ENCODE peak calls at places on chromosome 12, in four cellular contexts. One of them, this sample, is unnamed.
A peak's percentile ranks its signal among the peaks of the same experiment; 100 is the strongest.

GRCh38 chr12:47927346-47927745 is 22.6 kb upstream of the VDR start:
- DNase-seq in ovary: no peak
- DNase-seq in heart left ventricle: no peak
- DNase-seq in uterus: no peak
- DNase-seq in this sample: no peak

GRCh38 chr12:26018926-26019325 is 60.4 kb downstream of the RASSF8 start:
- DNase-seq in ovary: no peak
- DNase-seq in heart left ventricle: no peak
- DNase-seq in uterus: no peak
- DNase-seq in this sample: no peak

GRCh38 chr12:109098671-109099070 is 1.3 kb downstream of the UNG start:
- DNase-seq in ovary: no peak
- DNase-seq in heart left ventricle: no peak
- DNase-seq in uterus: no peak
- DNase-seq in this sample: peak; percentile 34

GRCh38 chr12:120688527-120689071 is 1.6 kb downstream of the MLEC start:
- DNase-seq in ovary: peak; percentile 33
- DNase-seq in heart left ventricle: no peak
- DNase-seq in uterus: no peak
- DNase-seq in this sample: no peak

GRCh38 chr12:10613334-10614055 is at the start of gene MAGOHB:
- DNase-seq in ovary: peak; percentile 97
- DNase-seq in heart left ventricle: peak; percentile 96
- DNase-seq in uterus: peak; percentile 95
- DNase-seq in this sample: peak; percentile 93

GRCh38 chr12:76455582-76456345 is 103.8 kb downstream of the OSBPL8 start:
- DNase-seq in ovary: no peak
- DNase-seq in heart left ventricle: no peak
- DNase-seq in uterus: no peak
- DNase-seq in this sample: no peak

GRCh38 chr12:51270067-51270846 is at the start of gene SMAGP:
- DNase-seq in ovary: peak; percentile 44
- DNase-seq in heart left ventricle: peak; percentile 63
- DNase-seq in uterus: peak; percentile 31
- DNase-seq in this sample: peak; percentile 28

GRCh38 chr12:47832263-47832933 is 12.7 kb upstream of the HDAC7 start:
- DNase-seq in ovary: peak; percentile 30
- DNase-seq in heart left ventricle: no peak
- DNase-seq in uterus: no peak
- DNase-seq in this sample: no peak

GRCh38 chr12:91126516-91126915 is 15.2 kb upstream of the LUM start:
- DNase-seq in ovary: peak; percentile 36
- DNase-seq in heart left ventricle: no peak
- DNase-seq in uterus: peak; percentile 62
- DNase-seq in this sample: no peak

GRCh38 chr12:52990206-52990605 is 16.1 kb upstream of the EIF4B start:
- DNase-seq in ovary: no peak
- DNase-seq in heart left ventricle: no peak
- DNase-seq in uterus: no peak
- DNase-seq in this sample: peak; percentile 5

GRCh38 chr12:32201996-32202395 is 95.3 kb downstream of the BICD1 start:
- DNase-seq in ovary: no peak
- DNase-seq in heart left ventricle: peak; percentile 49
- DNase-seq in uterus: no peak
- DNase-seq in this sample: peak; percentile 26

GRCh38 chr12:125070661-125071390 is 5.6 kb downstream of the AACS start:
- DNase-seq in ovary: no peak
- DNase-seq in heart left ventricle: no peak
- DNase-seq in uterus: no peak
- DNase-seq in this sample: no peak

GRCh38 chr12:114674201-114675047 is 9.6 kb downstream of the TBX3 start:
- DNase-seq in ovary: no peak
- DNase-seq in heart left ventricle: no peak
- DNase-seq in uterus: no peak
- DNase-seq in this sample: no peak

GRCh38 chr12:119576915-119577314 is 16.7 kb upstream of the TMEM233 start:
- DNase-seq in ovary: no peak
- DNase-seq in heart left ventricle: no peak
- DNase-seq in uterus: no peak
- DNase-seq in this sample: no peak
- H3K27ac ChIP-seq in ovary: no peak overlapping the region
- H3K27ac ChIP-seq in heart left ventricle: no peak overlapping the region
- H3K27ac ChIP-seq in uterus: no peak overlapping the region
- H3K27ac ChIP-seq in this sample: no peak overlapping the region

GRCh38 chr12:11638271-11638916 is 11.1 kb upstream of the ETV6 start:
- DNase-seq in ovary: no peak
- DNase-seq in heart left ventricle: no peak
- DNase-seq in uterus: no peak
- DNase-seq in this sample: no peak

GRCh38 chr12:11642785-11643184 is 6.7 kb upstream of the ETV6 start:
- DNase-seq in ovary: no peak
- DNase-seq in heart left ventricle: no peak
- DNase-seq in uterus: no peak
- DNase-seq in this sample: no peak

GRCh38 chr12:11635341-11635740 is 14.1 kb upstream of the ETV6 start:
- DNase-seq in ovary: no peak
- DNase-seq in heart left ventricle: no peak
- DNase-seq in uterus: no peak
- DNase-seq in this sample: no peak

GRCh38 chr12:11641522-11641921 is 8.0 kb upstream of the ETV6 start:
- DNase-seq in ovary: no peak
- DNase-seq in heart left ventricle: no peak
- DNase-seq in uterus: no peak
- DNase-seq in this sample: no peak

GRCh38 chr12:11639463-11639862 is 10.0 kb upstream of the ETV6 start:
- DNase-seq in ovary: no peak
- DNase-seq in heart left ventricle: no peak
- DNase-seq in uterus: no peak
- DNase-seq in this sample: no peak
- TF ChIP-seq CTCF in ovary: no peak
- TF ChIP-seq CTCF in heart left ventricle: no peak
- TF ChIP-seq CTCF in uterus: no peak
- TF ChIP-seq CTCF in this sample: no peak

GRCh38 chr12:9132008-9132535 is 16.4 kb upstream of the A2M start:
- DNase-seq in ovary: no peak
- DNase-seq in heart left ventricle: no peak
- DNase-seq in uterus: no peak
- DNase-seq in this sample: no peak

GRCh38 chr12:9134981-9135628 is 19.4 kb upstream of the A2M start:
- DNase-seq in ovary: no peak
- DNase-seq in heart left ventricle: peak; percentile 33
- DNase-seq in uterus: no peak
- DNase-seq in this sample: no peak

GRCh38 chr12:9130244-9130643 is 14.5 kb upstream of the A2M start:
- DNase-seq in ovary: no peak
- DNase-seq in heart left ventricle: no peak
- DNase-seq in uterus: no peak
- DNase-seq in this sample: no peak

GRCh38 chr12:9135903-9136310 is 20.2 kb upstream of the A2M start:
- DNase-seq in ovary: no peak
- DNase-seq in heart left ventricle: no peak
- DNase-seq in uterus: no peak
- DNase-seq in this sample: no peak

DNA sequence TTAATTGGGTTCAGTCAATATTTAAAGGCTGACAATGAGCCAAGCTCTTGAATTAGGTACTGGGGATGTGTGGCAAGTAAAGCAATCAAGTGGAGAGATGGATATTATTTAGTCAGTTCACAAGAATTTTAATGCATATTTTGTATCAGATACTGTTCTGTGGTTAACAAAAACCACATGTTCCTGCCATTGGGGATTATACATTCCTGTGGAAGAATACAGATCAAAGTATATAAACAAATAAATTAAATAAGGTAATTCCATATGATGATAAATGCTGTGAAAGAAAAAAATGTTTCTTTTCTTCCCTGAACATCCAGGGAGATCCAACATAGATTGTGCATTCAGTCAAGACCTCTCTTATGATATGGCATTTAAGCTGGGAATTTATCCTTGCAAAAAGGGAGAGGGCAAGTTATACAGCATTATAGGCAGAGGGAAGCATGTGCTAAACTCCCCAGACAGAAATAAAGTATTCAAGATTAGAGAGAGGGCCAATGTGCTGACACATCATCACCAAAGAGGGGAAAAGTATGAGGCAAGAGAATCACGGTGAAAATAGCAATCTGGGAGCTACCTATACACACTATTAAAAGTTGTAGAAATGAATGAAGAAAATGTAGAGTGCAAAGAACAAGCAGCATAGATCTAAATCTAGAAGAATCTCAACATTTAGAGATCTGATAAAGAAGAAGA is 17.7 kb upstream of the A2M start:
- DNase-seq in ovary: no peak
- DNase-seq in heart left ventricle: no peak
- DNase-seq in uterus: no peak
- DNase-seq in this sample: no peak
- H3K4me3 ChIP-seq in ovary: no peak overlapping the region
- H3K4me3 ChIP-seq in heart left ventricle: no peak overlapping the region
- H3K4me3 ChIP-seq in uterus: no peak overlapping the region
- H3K4me3 ChIP-seq in this sample: no peak overlapping the region

GRCh38 chr12:105935981-105936380 is 202.8 kb downstream of the NUAK1 start:
- DNase-seq in ovary: no peak
- DNase-seq in heart left ventricle: no peak
- DNase-seq in uterus: no peak
- DNase-seq in this sample: no peak

GRCh38 chr12:105933671-105934665 is 204.8 kb downstream of the NUAK1 start:
- DNase-seq in ovary: no peak
- DNase-seq in heart left ventricle: no peak
- DNase-seq in uterus: peak; percentile 77
- DNase-seq in this sample: peak; percentile 54

GRCh38 chr12:105931762-105932587 is 206.8 kb downstream of the NUAK1 start:
- DNase-seq in ovary: no peak
- DNase-seq in heart left ventricle: no peak
- DNase-seq in uterus: no peak
- DNase-seq in this sample: no peak

GRCh38 chr12:105936496-105936895 is 202.3 kb downstream of the NUAK1 start:
- DNase-seq in ovary: no peak
- DNase-seq in heart left ventricle: no peak
- DNase-seq in uterus: no peak
- DNase-seq in this sample: no peak

DNA sequence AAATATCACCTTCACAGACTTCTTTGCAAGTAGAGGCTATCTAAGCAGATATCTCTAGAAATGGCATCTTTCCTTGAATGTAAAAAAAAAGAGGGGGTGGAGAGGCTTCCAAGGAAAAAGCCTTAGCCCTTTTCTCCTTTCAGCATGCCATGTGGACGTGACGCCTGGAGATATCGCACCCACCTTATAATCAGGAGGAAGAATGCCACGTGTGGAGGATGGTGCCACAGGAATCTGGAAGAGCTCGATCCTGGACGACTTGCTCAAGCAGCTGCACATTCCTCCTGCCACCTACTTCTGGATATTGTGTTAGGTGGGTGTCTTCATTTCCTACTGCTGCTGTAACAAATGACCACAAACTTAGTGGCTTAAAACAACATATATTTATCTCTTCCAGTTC is 203.6 kb downstream of the NUAK1 start:
- DNase-seq in ovary: no peak
- DNase-seq in heart left ventricle: no peak
- DNase-seq in uterus: no peak
- DNase-seq in this sample: no peak
- H3K27ac ChIP-seq in ovary: no peak overlapping the region
- H3K27ac ChIP-seq in heart left ventricle: no peak overlapping the region
- H3K27ac ChIP-seq in uterus: no peak overlapping the region
- H3K27ac ChIP-seq in this sample: no peak overlapping the region

DNA sequence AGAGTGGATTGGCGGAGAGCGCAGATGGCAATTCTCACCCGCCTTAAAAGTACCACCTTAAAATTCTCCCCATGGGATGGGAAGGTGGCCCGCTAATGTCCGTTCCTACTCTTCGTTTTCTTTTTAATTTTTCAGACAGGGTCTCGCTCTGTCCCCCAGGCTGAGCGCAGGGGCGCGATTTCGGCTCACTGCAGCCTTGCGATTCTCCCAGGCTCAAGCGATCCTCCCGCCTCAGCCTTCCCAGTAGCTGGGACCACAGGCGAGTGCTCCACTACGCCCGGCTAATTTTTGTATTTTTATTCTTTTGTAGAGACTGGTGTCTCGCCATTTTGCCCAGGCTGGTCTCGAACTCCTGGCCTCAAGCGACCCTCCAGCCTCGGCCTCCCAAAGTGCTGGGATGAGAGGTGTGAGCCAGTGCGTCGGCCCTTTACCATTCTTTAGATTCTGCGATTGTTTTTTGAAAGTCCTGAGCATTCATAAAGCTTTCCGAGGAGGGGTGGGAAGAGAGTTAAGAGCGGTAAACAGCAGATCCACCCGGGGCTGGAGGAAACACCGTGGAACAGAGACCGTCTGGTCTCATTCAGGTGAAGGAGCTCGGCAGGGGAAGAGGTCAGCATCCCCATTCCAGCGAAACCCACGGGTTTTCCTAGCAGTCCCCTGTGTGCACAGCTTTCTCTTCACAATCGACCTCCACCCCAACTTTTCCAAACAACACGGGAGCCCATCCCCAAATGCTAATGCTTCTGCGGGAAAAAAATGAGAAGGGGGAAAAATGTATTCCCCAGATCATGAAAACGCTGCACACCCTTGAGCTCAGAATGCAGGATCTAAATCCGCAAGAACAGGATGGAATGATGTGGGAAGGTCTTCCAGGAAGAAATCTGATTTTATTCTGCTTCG is 129.2 kb downstream of the NDUFA12 start:
- DNase-seq in ovary: no peak
- DNase-seq in heart left ventricle: no peak
- DNase-seq in uterus: no peak
- DNase-seq in this sample: no peak
- TF ChIP-seq CTCF in ovary: no peak
- TF ChIP-seq CTCF in heart left ventricle: no peak
- TF ChIP-seq CTCF in uterus: no peak
- TF ChIP-seq CTCF in this sample: no peak

DNA sequence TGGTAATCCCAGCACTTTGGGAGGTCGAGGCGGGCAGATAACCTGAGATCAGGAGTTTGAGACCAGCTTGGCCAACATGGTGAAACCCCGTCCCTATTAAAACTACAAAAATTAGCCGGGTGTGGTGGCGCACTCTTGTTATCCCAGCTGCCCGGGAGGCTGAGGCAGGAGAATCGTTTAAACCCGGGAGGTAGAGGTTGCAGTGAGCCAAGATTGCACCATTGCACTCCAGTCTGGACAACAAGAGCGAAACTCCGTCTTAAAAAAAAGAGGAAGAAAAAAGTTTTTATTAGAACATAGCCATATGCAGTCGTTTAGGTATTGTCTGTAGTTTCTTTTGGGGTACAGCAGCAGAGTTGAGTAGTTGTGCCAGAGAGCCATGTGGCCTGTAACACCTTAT is 2.0 kb downstream of the ADIPOR2 start:
- DNase-seq in ovary: no peak
- DNase-seq in heart left ventricle: no peak
- DNase-seq in uterus: no peak
- DNase-seq in this sample: no peak
- H3K4me3 ChIP-seq in ovary: no peak overlapping the region
- H3K4me3 ChIP-seq in heart left ventricle: no peak overlapping the region
- H3K4me3 ChIP-seq in uterus: no peak overlapping the region
- H3K4me3 ChIP-seq in this sample: no peak overlapping the region

GRCh38 chr12:13834241-13834640 is 147.2 kb downstream of the GRIN2B start:
- DNase-seq in ovary: no peak
- DNase-seq in heart left ventricle: no peak
- DNase-seq in uterus: no peak
- DNase-seq in this sample: no peak
- H3K27ac ChIP-seq in ovary: no peak overlapping the region
- H3K27ac ChIP-seq in heart left ventricle: no peak overlapping the region
- H3K27ac ChIP-seq in uterus: no peak overlapping the region
- H3K27ac ChIP-seq in this sample: no peak overlapping the region